ENCODE peak calls at places on chromosomes 6 and 20, in six cellular contexts. Z is LoVo, F is mesendoderm, D is NCI-H1092 treated with DMSO at 0.1 percent for 48 hours, K is caudate nucleus, W is AG04450. A is an unnamed sample.

GRCh38 chr6:69349776-69350175 is 447.0 kb downstream of the LMBRD1 start:
- DNase-seq in Z (no peak), F (no peak), D (no peak), K (no peak), W (no peak), A (no peak)

GRCh38 chr6:64012351-64013060 is 376.9 kb downstream of the PHF3 start:
- DNase-seq in Z (peak), F (peak), D (peak), K (no peak), W (peak), A (peak)

GRCh38 chr6:136463796-136464542 is 86.3 kb downstream of the MAP7 start:
- DNase-seq in Z (no peak), F (no peak), D (no peak), K (no peak), W (no peak), A (no peak)

GRCh38 chr6:106466211-106466610 is 105.7 kb downstream of the CRYBG1 start:
- DNase-seq in Z (no peak), F (no peak), D (no peak), K (no peak), W (no peak), A (no peak)

GRCh38 chr20:62822788-62823651 is 6.2 kb downstream of the COL9A3 start:
- DNase-seq in Z (no peak), F (peak), D (peak), K (no peak), W (no peak), A (no peak)

GRCh38 chr6:15608406-15608805 is 54.4 kb downstream of the DTNBP1 start:
- DNase-seq in Z (peak), F (peak), D (no peak), K (no peak), W (peak), A (peak)

GRCh38 chr6:111057074-111057752 is 30.1 kb upstream of the SLC16A10 start:
- DNase-seq in Z (peak), F (peak), D (peak), K (no peak), W (peak), A (no peak)

GRCh38 chr6:152295346-152295745 is 341.8 kb downstream of the SYNE1 start:
- DNase-seq in Z (no peak), F (no peak), D (no peak), K (no peak), W (peak), A (no peak)

GRCh38 chr20:63268256-63268655 is 4.4 kb upstream of the ARFGAP1 start:
- DNase-seq in Z (no peak), F (no peak), D (no peak), K (no peak), W (no peak), A (no peak)

GRCh38 chr6:26292709-26293108 is 72.3 kb upstream of the BTN3A2 start:
- DNase-seq in Z (no peak), F (no peak), D (no peak), K (no peak), W (no peak), A (no peak)

GRCh38 chr6:136016228-136017225 is 165.0 kb downstream of the PDE7B start:
- DNase-seq in Z (no peak), F (peak), D (peak), K (no peak), W (no peak), A (no peak)

GRCh38 chr6:48658910-48659309 is 547.9 kb upstream of the PTCHD4 start:
- DNase-seq in Z (no peak), F (no peak), D (peak), K (no peak), W (no peak), A (no peak)

GRCh38 chr20:20525756-20526155 is 157.9 kb downstream of the INSM1 start:
- DNase-seq in Z (no peak), F (no peak), D (peak), K (no peak), W (no peak), A (no peak)